ENCODE peak calls at places on chromosomes 12 and 14, in four cellular contexts. K, W, U and D are unnamed samples. For H3K4me1 and H3K27me3, the result is how much of the 10 kb centered on the place peaks cover.

GRCh38 chr12:88153959-88154358 is 11.9 kb downstream of the TMTC3 start:
- DNase-seq in K (no peak), W (peak), U (no peak), D (no peak)

GRCh38 chr12:74890237-74890599 is 319.4 kb downstream of the KCNC2 start:
- DNase-seq in K (no peak), W (peak), U (no peak), D (no peak)

GRCh38 chr12:85156569-85156968 is 120.4 kb downstream of the LRRIQ1 start:
- DNase-seq in K (no peak), W (no peak), U (no peak), D (no peak)

GRCh38 chr14:71448431-71449315 is 483.6 kb upstream of the RGS6 start:
- DNase-seq in K (no peak), W (no peak), U (no peak), D (no peak)

GRCh38 chr12:87140257-87140656 is 884.1 kb upstream of the MGAT4C start:
- DNase-seq in K (no peak), W (peak), U (no peak), D (no peak)

GRCh38 chr14:106218189-106218588 is 691.8 kb downstream of the TMEM121 start:
- DNase-seq in K (no peak), W (no peak), U (no peak), D (no peak)

GRCh38 chr14:24430143-24430681 is 458 bp downstream of the KHNYN start:
- DNase-seq in K (peak), W (peak), U (no peak), D (peak)

GRCh38 chr14:75628816-75629215 is 31.9 kb downstream of the ERG28 start:
- DNase-seq in K (no peak), W (no peak), U (no peak), D (no peak)

GRCh38 chr12:77377116-77377515 is 311.7 kb upstream of the E2F7 start:
- DNase-seq in K (no peak), W (peak), U (no peak), D (no peak)

GRCh38 chr12:59934486-59934885 is 338.7 kb downstream of the SLC16A7 start:
- DNase-seq in K (no peak), W (no peak), U (no peak), D (no peak)

GRCh38 chr12:76786986-76787385 is 23.1 kb downstream of the ZDHHC17 start:
- DNase-seq in K (no peak), W (no peak), U (no peak), D (no peak)

GRCh38 chr12:6896846-6897435 is 7.7 kb upstream of the LRRC23 start:
- DNase-seq in K (no peak), W (no peak), U (no peak), D (no peak)

GRCh38 chr12:25924535-25925001 is 33.9 kb upstream of the RASSF8 start:
- DNase-seq in K (no peak), W (no peak), U (no peak), D (no peak)

GRCh38 chr14:53151867-53152626 is 1.1 kb downstream of the DDHD1 start:
- DNase-seq in K (peak), W (peak), U (peak), D (peak)

GRCh38 chr14:103880334-103880985 is 33.1 kb upstream of the PPP1R13B start:
- DNase-seq in K (peak), W (peak), U (peak), D (peak)

GRCh38 chr14:95313707-95314106 is 6.0 kb downstream of the CLMN start:
- DNase-seq in K (peak), W (peak), U (peak), D (peak)

GRCh38 chr12:82383930-82384513 is 25.7 kb downstream of the METTL25 start:
- DNase-seq in K (no peak), W (peak), U (no peak), D (no peak)

GRCh38 chr14:81401420-81402122 is 1.4 kb upstream of the STON2 start:
- DNase-seq in K (no peak), W (peak), U (no peak), D (no peak)

GRCh38 chr14:88535149-88535548 is 19.7 kb downstream of the PTPN21 start:
- DNase-seq in K (no peak), W (no peak), U (no peak), D (no peak)

GRCh38 chr14:90061849-90062794 is at the start of gene KCNK13:
- DNase-seq in K (no peak), W (no peak), U (no peak), D (no peak)

GRCh38 chr12:29544428-29545101 is 47.1 kb upstream of the OVCH1 start:
- DNase-seq in K (no peak), W (no peak), U (no peak), D (no peak)

GRCh38 chr12:1527789-1528188 is 66.6 kb downstream of the FBXL14 start:
- DNase-seq in K (no peak), W (peak), U (no peak), D (no peak)

GRCh38 chr14:49310298-49310697 is 275.9 kb downstream of the RPS29 start:
- DNase-seq in K (no peak), W (no peak), U (no peak), D (no peak)

GRCh38 chr14:95460647-95461478 is 55.6 kb downstream of the SYNE3 start:
- DNase-seq in K (no peak), W (peak), U (no peak), D (no peak)

GRCh38 chr12:111842556-111843396 is 748 bp downstream of the MAPKAPK5 start:
- DNase-seq in K (no peak), W (peak), U (peak), D (no peak)

GRCh38 chr12:47821346-47821706 is 1.6 kb upstream of the HDAC7 start:
- DNase-seq in K (no peak), W (no peak), U (no peak), D (no peak)

GRCh38 chr12:6778571-6779550 is 6.5 kb downstream of the LAG3 start:
- DNase-seq in K (peak), W (peak), U (peak), D (peak)

GRCh38 chr12:56805282-56805855 is 42.2 kb downstream of the HSD17B6 start:
- DNase-seq in K (no peak), W (no peak), U (no peak), D (no peak)

GRCh38 chr12:56804684-56805083 is 41.6 kb downstream of the HSD17B6 start:
- DNase-seq in K (no peak), W (no peak), U (no peak), D (no peak)

GRCh38 chr12:56810918-56811317 is 47.8 kb downstream of the HSD17B6 start:
- DNase-seq in K (no peak), W (no peak), U (no peak), D (no peak)

GRCh38 chr12:56806303-56806702 is 43.2 kb downstream of the HSD17B6 start:
- DNase-seq in K (no peak), W (no peak), U (no peak), D (no peak)

DNA sequence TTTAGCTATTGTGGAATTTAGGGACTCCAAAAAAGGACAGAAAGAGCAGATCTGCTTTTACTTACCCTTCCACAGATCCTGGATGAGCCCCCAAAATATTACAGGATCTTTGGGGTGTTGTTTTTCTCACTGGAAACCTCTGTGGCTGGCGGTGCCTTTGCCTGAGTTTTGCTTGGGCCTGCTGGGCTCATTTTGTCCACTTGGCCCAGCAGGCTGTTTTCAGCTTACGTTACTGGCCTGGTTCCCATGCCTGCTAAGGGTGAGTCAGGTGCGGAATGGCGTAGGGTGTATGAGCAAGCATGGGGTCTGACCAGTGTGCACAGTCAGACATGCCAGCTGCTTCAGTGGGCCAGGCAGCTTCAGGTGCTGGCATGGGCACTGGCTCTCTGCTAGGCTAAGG is 45.8 kb downstream of the HSD17B6 start:
- DNase-seq in K (no peak), W (no peak), U (no peak), D (no peak)
- H3K4me1 ChIP-seq in K (under half), W (under half), U (under half), D (under half)

GRCh38 chr12:123078531-123079123 is 72.3 kb downstream of the PITPNM2 start:
- DNase-seq in K (no peak), W (no peak), U (no peak), D (no peak)
- TF ChIP-seq CTCF in K (no peak), W (no peak), U (no peak), D (no peak)

DNA sequence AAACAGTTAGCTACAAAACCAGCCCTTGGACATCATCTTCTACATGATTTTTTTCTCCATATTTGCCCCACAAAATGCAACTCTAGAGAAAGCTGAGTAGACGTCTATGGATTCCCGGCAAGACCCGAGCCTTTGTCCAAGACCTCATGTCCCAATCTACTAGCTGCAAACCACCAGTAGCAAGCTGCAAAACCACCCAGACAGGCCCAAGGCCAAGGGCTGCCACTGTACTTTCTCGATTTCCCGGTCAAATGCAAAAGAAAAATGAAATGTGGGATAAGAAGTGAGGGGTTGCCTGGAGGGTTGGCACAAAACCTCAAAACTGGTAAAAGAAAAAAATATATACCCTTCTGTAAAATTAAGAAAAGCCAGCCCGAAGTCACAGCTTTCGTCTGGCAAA is 2.9 kb upstream of the SIX6 start:
- DNase-seq in K (no peak), W (no peak), U (no peak), D (no peak)
- H3K27me3 ChIP-seq in K (half or more), W (half or more), U (half or more), D (under half)

GRCh38 chr12:110229409-110229808 is 51.6 kb upstream of the ATP2A2 start:
- DNase-seq in K (no peak), W (no peak), U (no peak), D (no peak)
- H3K4me1 ChIP-seq in K (under half), W (half or more), U (under half), D (under half)

DNA sequence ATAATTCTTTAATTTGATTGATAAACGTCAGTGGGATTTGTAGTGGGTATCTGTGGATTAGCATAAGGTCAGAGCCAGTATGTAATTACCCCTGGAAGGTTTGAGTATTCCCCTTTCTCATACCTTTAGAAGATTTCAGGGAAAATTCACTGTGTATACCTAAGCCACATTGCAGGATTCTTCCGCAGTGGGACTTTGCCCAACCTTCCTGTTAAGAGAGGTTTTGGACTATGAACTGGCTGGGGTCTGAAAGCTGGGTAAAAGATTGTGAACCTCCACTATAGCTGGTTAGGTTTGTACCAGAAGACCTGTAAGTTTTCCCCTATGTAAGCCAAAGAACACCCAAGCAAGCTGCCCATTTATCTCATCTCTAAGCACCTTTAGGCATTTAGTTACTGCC is 150.2 kb downstream of the TTC6 start:
- DNase-seq in K (no peak), W (no peak), U (no peak), D (no peak)
- TF ChIP-seq CTCF in K (no peak), W (no peak), U (no peak), D (no peak)

DNA sequence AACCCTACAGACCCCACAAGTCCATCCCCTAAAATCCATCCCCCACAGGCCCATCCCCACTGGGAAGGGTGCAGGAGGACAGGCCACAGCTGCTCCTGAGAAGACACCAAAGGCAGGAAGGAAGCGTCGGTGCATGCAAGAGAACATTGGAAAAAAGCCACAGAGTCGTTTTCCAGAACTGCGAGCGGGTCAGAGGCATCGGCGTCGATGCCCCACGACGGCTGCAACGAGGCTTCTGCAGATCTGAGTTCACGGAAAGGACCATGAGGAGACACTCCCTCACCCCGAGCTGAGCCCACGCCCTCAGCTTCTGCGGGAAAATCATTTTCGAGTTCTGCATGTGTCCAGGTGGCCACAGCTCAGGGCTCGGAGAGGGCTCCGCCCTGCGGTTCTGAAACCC is 59.7 kb upstream of the GALNT9 start:
- DNase-seq in K (no peak), W (no peak), U (no peak), D (no peak)
- H3K27me3 ChIP-seq in K (under half), W (half or more), U (under half), D (under half)

GRCh38 chr14:33564774-33565630 is 385.9 kb downstream of the EGLN3 start:
- DNase-seq in K (no peak), W (peak), U (no peak), D (no peak)
- H3K4me1 ChIP-seq in K (under half), W (under half), U (under half), D (under half)

GRCh38 chr14:34982421-34983147 is at the start of gene SRP54:
- DNase-seq in K (peak), W (peak), U (peak), D (peak)
- TF ChIP-seq CTCF in K (no peak), W (peak), U (peak), D (no peak)

DNA sequence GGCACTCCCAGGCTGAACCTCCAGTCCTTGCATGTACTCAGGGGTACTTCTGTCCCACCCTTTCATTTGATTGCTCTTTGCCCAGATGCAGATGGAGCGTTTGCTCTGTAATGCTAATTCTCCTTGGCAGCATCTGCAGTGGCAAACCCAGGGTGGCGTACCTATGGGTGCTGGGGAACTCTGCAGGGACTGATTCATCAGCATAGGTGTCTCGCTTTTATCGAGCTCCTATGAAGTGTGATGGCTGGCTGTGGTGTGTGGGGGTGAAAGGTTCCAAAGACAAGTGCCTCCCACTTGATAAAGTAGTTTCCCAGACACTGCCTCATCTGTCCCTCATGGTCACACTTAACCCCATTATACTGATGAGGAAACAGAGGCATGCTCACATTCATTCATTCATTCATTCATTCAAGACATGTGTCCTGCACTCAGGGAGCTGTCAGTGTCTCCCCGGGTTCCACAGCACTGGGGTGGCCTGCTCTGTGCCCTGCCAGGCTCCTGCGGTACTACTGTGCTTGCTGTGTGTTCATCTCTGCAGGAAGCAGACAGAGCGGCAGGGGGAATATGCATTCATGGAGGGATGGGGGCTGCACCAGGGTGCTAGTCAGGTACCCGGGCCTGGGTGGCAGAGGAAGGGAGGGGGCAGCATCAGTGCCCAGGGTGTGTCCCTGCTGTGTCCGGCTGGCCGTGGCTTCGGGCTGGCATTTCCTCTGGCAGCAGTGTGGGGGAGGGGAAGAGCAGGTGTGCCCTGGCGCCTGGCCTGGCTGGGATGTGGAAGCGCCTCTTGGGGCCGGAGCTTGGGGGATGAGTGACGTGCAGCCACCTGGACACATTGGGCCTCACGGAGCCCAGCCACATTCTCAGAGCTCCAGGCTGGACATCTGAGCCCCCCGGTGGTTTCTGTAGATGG is 110.9 kb downstream of the TSPAN9 start:
- DNase-seq in K (peak), W (no peak), U (no peak), D (no peak)
- H3K27me3 ChIP-seq in K (under half), W (under half), U (under half), D (under half)